ENCODE peak calls at places on chromosomes 4 and X, in six cellular contexts. N is DMS153; B is dermis blood vessel endothelial cell; U is NCI-H146; E is RWPE1; K is stimulated activated CD4-positive, alpha-beta T cell treated with anti-CD3 and anti-CD28 coated beads, Interleukin-4, amount 100 ng/mL, for 1 hour. Q is an unnamed sample.
A peak's percentile ranks its signal among the peaks of the same experiment; 100 is the strongest.

GRCh38 chrX:13761606-13762005 is 27.1 kb downstream of the OFD1 start:
- DNase-seq in B (no peak), K (no peak), E (no peak), N (no peak), U (no peak), Q (no peak)

GRCh38 chr4:124123181-124123580 is 589.4 kb downstream of the ANKRD50 start:
- DNase-seq in N (no peak), B (no peak), U (no peak), E (no peak), K (no peak), Q (no peak)

GRCh38 chr4:39304651-39305050 is 61.5 kb downstream of the RFC1 start:
- DNase-seq in E (no peak), K (no peak), U (no peak), N (no peak), B (peak; percentile 79), Q (no peak)

GRCh38 chr4:84336964-84337705 is 162.0 kb downstream of the NKX6-1 start:
- DNase-seq in E (no peak), K (no peak), U (no peak), B (no peak), N (peak; percentile 58), Q (no peak)

GRCh38 chr4:22607382-22607781 is 85.4 kb upstream of the GBA3 start:
- DNase-seq in U (peak; percentile 15), E (peak; percentile 42), N (peak; percentile 1), K (peak; percentile 46), B (peak; percentile 28), Q (no peak)

GRCh38 chr4:140567722-140568121 is 1.0 kb downstream of the UCP1 start:
- DNase-seq in K (no peak), U (no peak), N (no peak), E (no peak), B (peak; percentile 11), Q (no peak)

GRCh38 chrX:131544218-131544617 is 344 bp downstream of the OR13H1 start:
- DNase-seq in K (no peak), B (no peak), E (no peak), U (no peak), N (no peak), Q (no peak)

GRCh38 chrX:125202486-125203378 is 116.9 kb upstream of the TEX13C start:
- DNase-seq in U (peak; percentile 74), N (peak; percentile 40), E (no peak), B (no peak), K (no peak), Q (no peak)

GRCh38 chrX:1561164-1561563 is 24.2 kb upstream of the P2RY8 start:
- DNase-seq in N (no peak), K (no peak), E (no peak), B (no peak), U (no peak), Q (no peak)

GRCh38 chrX:112211459-112211858 is 128.9 kb upstream of the TRPC5 start:
- DNase-seq in K (no peak), B (no peak), E (no peak), N (no peak), U (no peak), Q (no peak)

GRCh38 chr4:174674305-174674840 is 152.1 kb upstream of the HPGD start:
- DNase-seq in B (no peak), K (no peak), U (no peak), E (no peak), N (no peak), Q (no peak)

GRCh38 chr4:96170198-96170597 is 330.3 kb downstream of the PDHA2 start:
- DNase-seq in E (no peak), K (no peak), U (peak; percentile 3), N (no peak), B (no peak), Q (no peak)

GRCh38 chr4:39308576-39308975 is 57.6 kb downstream of the RFC1 start:
- DNase-seq in N (no peak), E (no peak), K (no peak), B (peak; percentile 86), U (no peak), Q (no peak)

GRCh38 chr4:122293374-122294365 is 85.1 kb upstream of the ADAD1 start:
- DNase-seq in E (no peak), K (no peak), B (no peak), N (no peak), U (no peak), Q (no peak)

GRCh38 chr4:80362578-80363181 is 27.1 kb downstream of the CFAP299 start:
- DNase-seq in E (peak; percentile 21), U (peak; percentile 63), B (peak; percentile 14), K (peak; percentile 35), N (peak; percentile 9), Q (no peak)

GRCh38 chr4:144734522-144734921 is 88.6 kb downstream of the HHIP start:
- DNase-seq in U (no peak), N (no peak), B (no peak), K (no peak), E (peak; percentile 26), Q (peak; percentile 36)

GRCh38 chr4:44632089-44632488 is 19.3 kb downstream of the YIPF7 start:
- DNase-seq in E (no peak), K (no peak), N (no peak), U (no peak), B (no peak), Q (no peak)

GRCh38 chr4:56060021-56060420 is 111.3 kb downstream of the CEP135 start:
- DNase-seq in U (no peak), N (no peak), K (no peak), E (no peak), B (no peak), Q (no peak)

GRCh38 chr4:186294160-186294559 is 28.2 kb downstream of the F11 start:
- DNase-seq in K (no peak), B (no peak), N (no peak), E (no peak), U (no peak), Q (no peak)

GRCh38 chr4:20319785-20320184 is 68.1 kb downstream of the SLIT2 start:
- DNase-seq in E (no peak), K (no peak), N (no peak), U (no peak), B (no peak), Q (no peak)

GRCh38 chr4:44425614-44426208 is 22.9 kb downstream of the KCTD8 start:
- DNase-seq in K (no peak), B (peak; percentile 73), U (peak; percentile 37), E (peak; percentile 31), N (no peak), Q (no peak)

GRCh38 chr4:128349921-128350320 is 62.3 kb upstream of the PGRMC2 start:
- DNase-seq in E (no peak), B (no peak), K (no peak), U (no peak), N (peak; percentile 91), Q (no peak)

GRCh38 chr4:89482248-89482647 is 174.6 kb upstream of the GPRIN3 start:
- DNase-seq in B (peak; percentile 89), N (peak; percentile 68), U (peak; percentile 38), E (peak; percentile 41), K (no peak), Q (no peak)

GRCh38 chr4:48681856-48682255 is 98.2 kb downstream of the FRYL start:
- DNase-seq in E (peak; percentile 25), B (peak; percentile 73), N (no peak), U (no peak), K (no peak), Q (no peak)

GRCh38 chr4:87500107-87500462 is 29.1 kb downstream of the SPARCL1 start:
- DNase-seq in E (no peak), K (no peak), N (no peak), U (no peak), B (no peak), Q (no peak)

GRCh38 chr4:81913427-81913878 is 441.7 kb upstream of the RASGEF1B start:
- DNase-seq in K (peak; percentile 45), U (peak; percentile 61), E (peak; percentile 58), B (peak; percentile 40), N (no peak), Q (peak; percentile 17)

GRCh38 chr4:185881427-185881826 is 69.4 kb upstream of the SORBS2 start:
- DNase-seq in E (no peak), U (no peak), K (no peak), N (no peak), B (no peak), Q (no peak)

GRCh38 chrX:100407784-100408642 is 2.1 kb downstream of the PCDH19 start:
- DNase-seq in E (no peak), U (no peak), K (no peak), B (peak; percentile 34), N (no peak), Q (no peak)

GRCh38 chrX:17459596-17459995 is 84.6 kb downstream of the NHS start:
- DNase-seq in U (no peak), E (peak; percentile 2), K (no peak), N (no peak), B (no peak), Q (no peak)

GRCh38 chr4:176335421-176335820 is 15.7 kb downstream of the SPCS3 start:
- DNase-seq in E (no peak), U (no peak), N (no peak), K (no peak), B (no peak), Q (no peak)

GRCh38 chrX:337331-337831 is 18.8 kb upstream of the GTPBP6 start:
- DNase-seq in N (no peak), E (no peak), K (no peak), U (no peak), B (no peak), Q (no peak)

GRCh38 chr4:139853309-139853708 is 187.7 kb downstream of the MGST2 start:
- DNase-seq in N (no peak), E (no peak), K (no peak), U (peak; percentile 97), B (no peak), Q (no peak)